ENCODE peak calls at places on chromosomes 7 and 10, in nine cellular contexts. One of them, this sample, is unnamed.

GRCh38 chr10:101221479-101222246 is 7.6 kb downstream of the LBX1 start:
- DNase-seq in head of caudate nucleus: no peak
- DNase-seq in IMR-90: no peak
- DNase-seq in naive B cell: no peak
- DNase-seq in right cardiac atrium: no peak
- DNase-seq in effector CD4-positive, alpha-beta T cell: no peak
- DNase-seq in ELF-1: peak
- DNase-seq in naive thymus-derived CD8-positive, alpha-beta T cell: no peak
- DNase-seq in A549: no peak
- DNase-seq in this sample: no peak

GRCh38 chr7:23654508-23654907 is 25.5 kb upstream of the FAM221A start:
- DNase-seq in ELF-1: peak
- DNase-seq in naive B cell: no peak
- DNase-seq in head of caudate nucleus: peak
- DNase-seq in A549: peak
- DNase-seq in naive thymus-derived CD8-positive, alpha-beta T cell: no peak
- DNase-seq in IMR-90: peak
- DNase-seq in right cardiac atrium: no peak
- DNase-seq in effector CD4-positive, alpha-beta T cell: no peak
- DNase-seq in this sample: no peak

GRCh38 chr10:103295391-103296044 is 18.6 kb downstream of the INA start:
- DNase-seq in A549: peak
- DNase-seq in ELF-1: no peak
- DNase-seq in right cardiac atrium: no peak
- DNase-seq in naive B cell: no peak
- DNase-seq in head of caudate nucleus: no peak
- DNase-seq in IMR-90: peak
- DNase-seq in effector CD4-positive, alpha-beta T cell: no peak
- DNase-seq in naive thymus-derived CD8-positive, alpha-beta T cell: no peak
- DNase-seq in this sample: no peak

GRCh38 chr7:135367114-135367513 is 133.5 kb downstream of the STRA8 start:
- DNase-seq in naive B cell: no peak
- DNase-seq in ELF-1: no peak
- DNase-seq in naive thymus-derived CD8-positive, alpha-beta T cell: no peak
- DNase-seq in right cardiac atrium: no peak
- DNase-seq in IMR-90: no peak
- DNase-seq in effector CD4-positive, alpha-beta T cell: no peak
- DNase-seq in A549: peak
- DNase-seq in head of caudate nucleus: no peak
- DNase-seq in this sample: no peak

GRCh38 chr7:101884671-101885596 is 67.5 kb downstream of the CUX1 start:
- DNase-seq in naive thymus-derived CD8-positive, alpha-beta T cell: peak
- DNase-seq in A549: no peak
- DNase-seq in naive B cell: peak
- DNase-seq in IMR-90: no peak
- DNase-seq in head of caudate nucleus: no peak
- DNase-seq in ELF-1: peak
- DNase-seq in right cardiac atrium: no peak
- DNase-seq in effector CD4-positive, alpha-beta T cell: no peak
- DNase-seq in this sample: peak

GRCh38 chr7:5442757-5443305 is 19.2 kb upstream of the TNRC18 start:
- DNase-seq in right cardiac atrium: no peak
- DNase-seq in head of caudate nucleus: no peak
- DNase-seq in A549: no peak
- DNase-seq in IMR-90: no peak
- DNase-seq in naive thymus-derived CD8-positive, alpha-beta T cell: no peak
- DNase-seq in naive B cell: no peak
- DNase-seq in ELF-1: no peak
- DNase-seq in effector CD4-positive, alpha-beta T cell: no peak
- DNase-seq in this sample: no peak

GRCh38 chr10:45064998-45065397 is 64.3 kb downstream of the ZNF22 start:
- DNase-seq in head of caudate nucleus: no peak
- DNase-seq in A549: no peak
- DNase-seq in effector CD4-positive, alpha-beta T cell: no peak
- DNase-seq in naive thymus-derived CD8-positive, alpha-beta T cell: no peak
- DNase-seq in ELF-1: no peak
- DNase-seq in IMR-90: no peak
- DNase-seq in naive B cell: no peak
- DNase-seq in right cardiac atrium: no peak
- DNase-seq in this sample: no peak

GRCh38 chr7:518630-519428 is 817 bp downstream of the PDGFA start:
- DNase-seq in A549: peak
- DNase-seq in effector CD4-positive, alpha-beta T cell: no peak
- DNase-seq in naive thymus-derived CD8-positive, alpha-beta T cell: no peak
- DNase-seq in right cardiac atrium: peak
- DNase-seq in ELF-1: peak
- DNase-seq in head of caudate nucleus: peak
- DNase-seq in naive B cell: no peak
- DNase-seq in IMR-90: peak
- DNase-seq in this sample: no peak

GRCh38 chr10:78588194-78588811 is 480.5 kb upstream of the ZMIZ1 start:
- DNase-seq in head of caudate nucleus: peak
- DNase-seq in A549: no peak
- DNase-seq in naive thymus-derived CD8-positive, alpha-beta T cell: no peak
- DNase-seq in right cardiac atrium: peak
- DNase-seq in naive B cell: no peak
- DNase-seq in IMR-90: peak
- DNase-seq in effector CD4-positive, alpha-beta T cell: no peak
- DNase-seq in ELF-1: peak
- DNase-seq in this sample: no peak

GRCh38 chr10:72245949-72246525 is 27.7 kb upstream of the DDIT4 start:
- DNase-seq in IMR-90: no peak
- DNase-seq in naive thymus-derived CD8-positive, alpha-beta T cell: no peak
- DNase-seq in right cardiac atrium: no peak
- DNase-seq in effector CD4-positive, alpha-beta T cell: no peak
- DNase-seq in naive B cell: no peak
- DNase-seq in ELF-1: no peak
- DNase-seq in A549: no peak
- DNase-seq in head of caudate nucleus: no peak
- DNase-seq in this sample: no peak

GRCh38 chr7:69429817-69430501 is 168.3 kb upstream of the AUTS2 start:
- DNase-seq in head of caudate nucleus: peak
- DNase-seq in IMR-90: no peak
- DNase-seq in naive thymus-derived CD8-positive, alpha-beta T cell: no peak
- DNase-seq in A549: no peak
- DNase-seq in ELF-1: no peak
- DNase-seq in effector CD4-positive, alpha-beta T cell: no peak
- DNase-seq in naive B cell: no peak
- DNase-seq in right cardiac atrium: peak
- DNase-seq in this sample: no peak

GRCh38 chr10:22054946-22055345 is 51.4 kb upstream of the DNAJC1 start:
- DNase-seq in naive B cell: no peak
- DNase-seq in A549: no peak
- DNase-seq in right cardiac atrium: no peak
- DNase-seq in ELF-1: no peak
- DNase-seq in naive thymus-derived CD8-positive, alpha-beta T cell: no peak
- DNase-seq in effector CD4-positive, alpha-beta T cell: no peak
- DNase-seq in head of caudate nucleus: no peak
- DNase-seq in IMR-90: no peak
- DNase-seq in this sample: no peak

GRCh38 chr7:83588602-83589240 is 60.2 kb downstream of the SEMA3E start:
- DNase-seq in IMR-90: no peak
- DNase-seq in ELF-1: no peak
- DNase-seq in head of caudate nucleus: no peak
- DNase-seq in naive thymus-derived CD8-positive, alpha-beta T cell: no peak
- DNase-seq in naive B cell: no peak
- DNase-seq in right cardiac atrium: no peak
- DNase-seq in effector CD4-positive, alpha-beta T cell: no peak
- DNase-seq in A549: no peak
- DNase-seq in this sample: no peak

GRCh38 chr7:123663200-123663599 is 7.5 kb downstream of the LMOD2 start:
- DNase-seq in naive B cell: no peak
- DNase-seq in head of caudate nucleus: no peak
- DNase-seq in ELF-1: no peak
- DNase-seq in right cardiac atrium: no peak
- DNase-seq in IMR-90: no peak
- DNase-seq in effector CD4-positive, alpha-beta T cell: no peak
- DNase-seq in naive thymus-derived CD8-positive, alpha-beta T cell: no peak
- DNase-seq in A549: no peak
- DNase-seq in this sample: no peak

GRCh38 chr7:6384327-6384726 is 63.4 kb downstream of the DAGLB start:
- DNase-seq in effector CD4-positive, alpha-beta T cell: no peak
- DNase-seq in head of caudate nucleus: no peak
- DNase-seq in A549: no peak
- DNase-seq in ELF-1: no peak
- DNase-seq in IMR-90: no peak
- DNase-seq in naive thymus-derived CD8-positive, alpha-beta T cell: no peak
- DNase-seq in right cardiac atrium: no peak
- DNase-seq in naive B cell: no peak
- DNase-seq in this sample: no peak

GRCh38 chr7:104156842-104157277 is 51.0 kb downstream of the ORC5 start:
- DNase-seq in IMR-90: peak
- DNase-seq in effector CD4-positive, alpha-beta T cell: no peak
- DNase-seq in naive thymus-derived CD8-positive, alpha-beta T cell: no peak
- DNase-seq in A549: peak
- DNase-seq in naive B cell: no peak
- DNase-seq in right cardiac atrium: no peak
- DNase-seq in head of caudate nucleus: no peak
- DNase-seq in ELF-1: no peak
- DNase-seq in this sample: no peak

GRCh38 chr10:122112625-122113160 is 123.7 kb downstream of the TACC2 start:
- DNase-seq in IMR-90: peak
- DNase-seq in naive thymus-derived CD8-positive, alpha-beta T cell: no peak
- DNase-seq in effector CD4-positive, alpha-beta T cell: no peak
- DNase-seq in right cardiac atrium: peak
- DNase-seq in head of caudate nucleus: peak
- DNase-seq in A549: peak
- DNase-seq in ELF-1: peak
- DNase-seq in naive B cell: no peak
- DNase-seq in this sample: no peak

GRCh38 chr7:28070311-28071055 is 110.1 kb downstream of the JAZF1 start:
- DNase-seq in head of caudate nucleus: no peak
- DNase-seq in ELF-1: no peak
- DNase-seq in IMR-90: no peak
- DNase-seq in naive B cell: no peak
- DNase-seq in effector CD4-positive, alpha-beta T cell: no peak
- DNase-seq in A549: no peak
- DNase-seq in right cardiac atrium: no peak
- DNase-seq in naive thymus-derived CD8-positive, alpha-beta T cell: no peak
- DNase-seq in this sample: no peak

GRCh38 chr7:92720604-92721350 is 115.6 kb downstream of the CDK6 start:
- DNase-seq in A549: peak
- DNase-seq in head of caudate nucleus: no peak
- DNase-seq in naive B cell: no peak
- DNase-seq in naive thymus-derived CD8-positive, alpha-beta T cell: no peak
- DNase-seq in IMR-90: no peak
- DNase-seq in ELF-1: no peak
- DNase-seq in right cardiac atrium: no peak
- DNase-seq in effector CD4-positive, alpha-beta T cell: no peak
- DNase-seq in this sample: no peak

GRCh38 chr10:122097935-122098334 is 109.0 kb downstream of the TACC2 start:
- DNase-seq in A549: no peak
- DNase-seq in right cardiac atrium: no peak
- DNase-seq in effector CD4-positive, alpha-beta T cell: no peak
- DNase-seq in naive B cell: no peak
- DNase-seq in IMR-90: no peak
- DNase-seq in naive thymus-derived CD8-positive, alpha-beta T cell: no peak
- DNase-seq in head of caudate nucleus: no peak
- DNase-seq in ELF-1: no peak
- DNase-seq in this sample: no peak

GRCh38 chr7:94190599-94191061 is 186.5 kb upstream of the BET1 start:
- DNase-seq in IMR-90: peak
- DNase-seq in A549: peak
- DNase-seq in head of caudate nucleus: no peak
- DNase-seq in effector CD4-positive, alpha-beta T cell: no peak
- DNase-seq in ELF-1: no peak
- DNase-seq in naive B cell: no peak
- DNase-seq in naive thymus-derived CD8-positive, alpha-beta T cell: no peak
- DNase-seq in right cardiac atrium: peak
- DNase-seq in this sample: no peak

GRCh38 chr10:605632-606325 is 83.7 kb downstream of the DIP2C start:
- DNase-seq in effector CD4-positive, alpha-beta T cell: no peak
- DNase-seq in ELF-1: no peak
- DNase-seq in head of caudate nucleus: no peak
- DNase-seq in A549: no peak
- DNase-seq in IMR-90: no peak
- DNase-seq in naive thymus-derived CD8-positive, alpha-beta T cell: no peak
- DNase-seq in naive B cell: no peak
- DNase-seq in right cardiac atrium: no peak
- DNase-seq in this sample: no peak

GRCh38 chr7:7099584-7100014 is 82.7 kb upstream of the C1GALT1 start:
- DNase-seq in right cardiac atrium: peak
- DNase-seq in naive thymus-derived CD8-positive, alpha-beta T cell: no peak
- DNase-seq in naive B cell: no peak
- DNase-seq in IMR-90: peak
- DNase-seq in head of caudate nucleus: no peak
- DNase-seq in ELF-1: peak
- DNase-seq in effector CD4-positive, alpha-beta T cell: no peak
- DNase-seq in A549: peak
- DNase-seq in this sample: no peak

GRCh38 chr7:108650487-108650886 is 80.8 kb downstream of the DNAJB9 start:
- DNase-seq in head of caudate nucleus: no peak
- DNase-seq in IMR-90: peak
- DNase-seq in naive B cell: no peak
- DNase-seq in A549: peak
- DNase-seq in effector CD4-positive, alpha-beta T cell: no peak
- DNase-seq in ELF-1: no peak
- DNase-seq in naive thymus-derived CD8-positive, alpha-beta T cell: no peak
- DNase-seq in right cardiac atrium: no peak
- DNase-seq in this sample: no peak

GRCh38 chr7:121515651-121516401 is 119.7 kb upstream of the FAM3C start:
- DNase-seq in effector CD4-positive, alpha-beta T cell: no peak
- DNase-seq in naive B cell: no peak
- DNase-seq in A549: no peak
- DNase-seq in naive thymus-derived CD8-positive, alpha-beta T cell: no peak
- DNase-seq in head of caudate nucleus: no peak
- DNase-seq in right cardiac atrium: no peak
- DNase-seq in IMR-90: no peak
- DNase-seq in ELF-1: no peak
- DNase-seq in this sample: no peak

GRCh38 chr7:47435889-47436312 is 146.0 kb downstream of the TNS3 start:
- DNase-seq in A549: peak
- DNase-seq in IMR-90: peak
- DNase-seq in ELF-1: peak
- DNase-seq in head of caudate nucleus: peak
- DNase-seq in naive B cell: no peak
- DNase-seq in right cardiac atrium: peak
- DNase-seq in naive thymus-derived CD8-positive, alpha-beta T cell: no peak
- DNase-seq in effector CD4-positive, alpha-beta T cell: no peak
- DNase-seq in this sample: no peak

This sample was measured in activated gamma-delta T cell treated with Interleukin-2 at 50 U/mL for 16 hours.